ENCODE peak calls at places on chromosomes 2 and 18, in six cellular contexts. K is testis, I is IMR-90, X is ovary, T is uterus, E is breast epithelium. Z is an unnamed sample.
A peak's percentile ranks its signal among the peaks of the same experiment; 100 is the strongest.

GRCh38 chr2:174003635-174004310 is 38.6 kb upstream of the SP3 start:
- DNase-seq in K (no peak), T (no peak), X (no peak), E (no peak), I (no peak), Z (peak; percentile 76)

GRCh38 chr2:188813846-188814245 is 160.3 kb upstream of the COL3A1 start:
- DNase-seq in E (no peak), X (no peak), K (no peak), T (no peak), I (no peak), Z (no peak)

GRCh38 chr2:98900721-98901120 is 35.3 kb downstream of the CRACDL start:
- DNase-seq in K (no peak), T (no peak), I (no peak), E (no peak), X (no peak), Z (no peak)

GRCh38 chr2:159913897-159914296 is 115.9 kb upstream of the CD302 start:
- DNase-seq in K (no peak), E (no peak), T (no peak), I (no peak), X (no peak), Z (no peak)

GRCh38 chr2:191038741-191039140 is 24.8 kb upstream of the STAT1 start:
- DNase-seq in T (no peak), E (no peak), I (peak; percentile 44), X (no peak), K (no peak), Z (no peak)

GRCh38 chr18:54223568-54224241 is 764 bp downstream of the MBD2 start:
- DNase-seq in I (peak; percentile 92), T (peak; percentile 65), K (peak; percentile 79), X (peak; percentile 66), E (peak; percentile 59), Z (peak; percentile 87)

GRCh38 chr2:111209045-111209514 is 88.4 kb downstream of the BCL2L11 start:
- DNase-seq in X (no peak), I (peak; percentile 93), T (no peak), E (no peak), K (no peak), Z (no peak)

GRCh38 chr2:84676295-84676694 is 160.0 kb downstream of the DNAH6 start:
- DNase-seq in E (no peak), I (peak; percentile 85), X (no peak), T (no peak), K (no peak), Z (no peak)

GRCh38 chr18:77090546-77091200 is 41.9 kb downstream of the MBP start:
- DNase-seq in T (no peak), X (no peak), K (no peak), E (no peak), I (no peak), Z (no peak)

GRCh38 chr18:45370190-45371010 is 244.9 kb upstream of the SLC14A2 start:
- DNase-seq in E (no peak), K (peak; percentile 51), T (no peak), I (no peak), X (no peak), Z (no peak)

GRCh38 chr2:147945660-147946059 is 74.9 kb downstream of the ORC4 start:
- DNase-seq in X (no peak), K (no peak), T (no peak), E (no peak), I (peak; percentile 16), Z (no peak)

GRCh38 chr2:220000586-220000985 is 373.2 kb downstream of the SLC4A3 start:
- DNase-seq in X (no peak), K (no peak), E (no peak), T (no peak), I (no peak), Z (no peak)

GRCh38 chr2:233823731-233824121 is 30.6 kb downstream of the HJURP start:
- DNase-seq in E (no peak), X (no peak), I (no peak), K (no peak), T (no peak), Z (no peak)

GRCh38 chr2:200308421-200309295 is 2.2 kb downstream of the SPATS2L start:
- DNase-seq in K (no peak), T (no peak), I (peak; percentile 63), X (no peak), E (no peak), Z (no peak)

GRCh38 chr2:204477358-204477950 is 67.8 kb upstream of the PARD3B start:
- DNase-seq in X (no peak), T (no peak), I (peak; percentile 45), E (no peak), K (no peak), Z (no peak)

GRCh38 chr2:186891219-186891621 is 42.2 kb upstream of the ZSWIM2 start:
- DNase-seq in K (no peak), X (no peak), E (no peak), I (no peak), T (no peak), Z (no peak)

GRCh38 chr2:78602862-78603261 is 422.6 kb upstream of the REG3G start:
- DNase-seq in I (no peak), E (no peak), T (no peak), K (no peak), X (no peak), Z (no peak)

GRCh38 chr2:230220347-230220969 is 674 bp upstream of the SP110 start:
- DNase-seq in E (peak; percentile 29), X (no peak), T (no peak), K (no peak), I (no peak), Z (no peak)

GRCh38 chr2:1769703-1770422 is 25.5 kb upstream of the PXDN start:
- DNase-seq in E (peak; percentile 59), T (peak; percentile 49), K (peak; percentile 84), I (peak; percentile 62), X (peak; percentile 64), Z (peak; percentile 73)

GRCh38 chr2:69082430-69082997 is 69.5 kb downstream of the ANTXR1 start:
- DNase-seq in K (peak; percentile 50), E (no peak), X (peak; percentile 88), I (peak; percentile 90), T (peak; percentile 23), Z (peak; percentile 29)

GRCh38 chr18:28952339-28952738 is 775.4 kb upstream of the CDH2 start:
- DNase-seq in T (no peak), E (no peak), X (no peak), I (no peak), K (no peak), Z (no peak)

GRCh38 chr18:61474918-61475317 is 141.7 kb downstream of the CDH20 start:
- DNase-seq in T (no peak), E (no peak), K (no peak), X (no peak), I (no peak), Z (no peak)
- H3K4me1 ChIP-seq in T (no peaks in the 10 kb centered on the region), E (no peaks in the 10 kb centered on the region), K (no peaks in the 10 kb centered on the region), X (no peaks in the 10 kb centered on the region), I (no peaks in the 10 kb centered on the region), Z (no peaks in the 10 kb centered on the region)

GRCh38 chr2:28321426-28321825 is 71.2 kb upstream of the FOSL2 start:
- DNase-seq in X (no peak), E (no peak), I (peak; percentile 59), K (no peak), T (no peak), Z (no peak)
- H3K27ac ChIP-seq in X (no peak overlapping the region), E (peak overlapping the region; percentile 20), I (no peak overlapping the region), K (no peak overlapping the region), T (peak overlapping the region; percentile 6), Z (no peak overlapping the region)

DNA sequence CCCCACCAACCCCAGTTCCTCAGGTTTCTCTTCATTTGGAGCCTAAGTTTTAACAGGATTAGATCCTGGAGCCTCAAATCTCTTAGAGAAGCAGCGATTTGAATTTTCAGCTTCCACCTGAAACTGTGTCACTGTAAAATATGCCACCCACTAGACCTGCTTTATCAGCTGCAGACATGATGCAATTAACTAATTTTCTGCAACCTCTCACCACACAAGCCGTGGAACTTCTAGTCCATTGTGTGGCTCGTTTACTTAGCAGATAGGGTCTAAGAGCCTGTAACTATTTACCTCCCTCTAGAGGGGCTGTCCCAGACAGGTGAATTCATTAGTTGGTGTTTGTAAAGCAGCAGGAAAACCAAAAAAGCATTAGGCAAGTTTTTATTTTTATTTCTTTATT is 31.6 kb upstream of the FZD5 start:
- DNase-seq in K (no peak), I (no peak), T (no peak), X (no peak), E (no peak), Z (no peak)
- TF ChIP-seq POLR2A in K (no peak), I (no peak), T (no peak), X (no peak), E (no peak), Z (no peak)

GRCh38 chr18:55497825-55498403 is 90.1 kb downstream of the TCF4 start:
- DNase-seq in I (no peak), K (no peak), T (no peak), X (no peak), E (no peak), Z (no peak)

GRCh38 chr18:55502346-55502710 is 85.7 kb downstream of the TCF4 start:
- DNase-seq in E (no peak), T (no peak), I (no peak), X (no peak), K (no peak), Z (no peak)

GRCh38 chr18:55499526-55499925 is 88.5 kb downstream of the TCF4 start:
- DNase-seq in X (no peak), T (no peak), K (no peak), E (no peak), I (no peak), Z (no peak)

GRCh38 chr18:55501594-55502345 is 86.2 kb downstream of the TCF4 start:
- DNase-seq in T (no peak), X (no peak), I (peak; percentile 45), K (no peak), E (no peak), Z (no peak)

GRCh38 chr18:55500316-55501086 is 87.5 kb downstream of the TCF4 start:
- DNase-seq in K (no peak), T (no peak), E (no peak), X (no peak), I (peak; percentile 92), Z (no peak)
- H3K4me1 ChIP-seq in K (peaks cover 6% of the 10 kb centered on the region), T (no peaks in the 10 kb centered on the region), E (no peaks in the 10 kb centered on the region), X (peaks cover 5% of the 10 kb centered on the region), I (peaks cover 16% of the 10 kb centered on the region), Z (no peaks in the 10 kb centered on the region)